ENCODE peak calls at places on chromosomes 3 and 15, in seven cellular contexts. X, N, R, W, Z, B and T are unnamed samples.

GRCh38 chr3:125624341-125624740 is 29.0 kb upstream of the OSBPL11 start:
- DNase-seq in X (peak; percentile 63), N (no peak), R (no peak), W (no peak), Z (no peak), B (no peak), T (no peak)

GRCh38 chr15:72195101-72195511 is 2.5 kb downstream of the GRAMD2A start:
- DNase-seq in X (no peak), N (no peak), R (no peak), W (no peak), Z (peak; percentile 56), B (no peak), T (no peak)

GRCh38 chr15:78320173-78320572 is 20.0 kb upstream of the CRABP1 start:
- DNase-seq in X (no peak), N (no peak), R (no peak), W (no peak), Z (no peak), B (no peak), T (no peak)

GRCh38 chr15:82647045-82647834 is at the start of gene CPEB1:
- DNase-seq in X (peak; percentile 34), N (no peak), R (no peak), W (no peak), Z (peak; percentile 53), B (no peak), T (peak; percentile 39)

GRCh38 chr15:88255496-88256171 is 905 bp downstream of the NTRK3 start:
- DNase-seq in X (peak; percentile 77), N (peak; percentile 1), R (no peak), W (no peak), Z (peak; percentile 7), B (peak; percentile 63), T (peak; percentile 71)

GRCh38 chr15:39114690-39115378 is 466.0 kb upstream of the THBS1 start:
- DNase-seq in X (no peak), N (no peak), R (no peak), W (no peak), Z (no peak), B (no peak), T (no peak)

GRCh38 chr3:119550090-119550910 is 9.1 kb downstream of the CD80 start:
- DNase-seq in X (no peak), N (no peak), R (no peak), W (no peak), Z (no peak), B (no peak), T (no peak)

GRCh38 chr15:80645494-80646065 is 49.5 kb upstream of the ABHD17C start:
- DNase-seq in X (peak; percentile 46), N (no peak), R (no peak), W (no peak), Z (no peak), B (no peak), T (no peak)

GRCh38 chr15:47778263-47778770 is 61.0 kb downstream of the SEMA6D start:
- DNase-seq in X (no peak), N (no peak), R (no peak), W (no peak), Z (no peak), B (no peak), T (no peak)

GRCh38 chr3:188156051-188156450 is 2.1 kb downstream of the LPP start:
- DNase-seq in X (no peak), N (no peak), R (no peak), W (no peak), Z (no peak), B (no peak), T (no peak)

GRCh38 chr3:112770026-112770626 is 76.5 kb downstream of the CD200R1L start:
- DNase-seq in X (peak; percentile 89), N (peak; percentile 90), R (no peak), W (no peak), Z (peak; percentile 25), B (no peak), T (peak; percentile 48)

GRCh38 chr15:64720188-64720587 is 55.2 kb downstream of the RBPMS2 start:
- DNase-seq in X (no peak), N (no peak), R (no peak), W (no peak), Z (no peak), B (no peak), T (no peak)

GRCh38 chr3:46668591-46668990 is 24.9 kb downstream of the ALS2CL start:
- DNase-seq in X (no peak), N (no peak), R (peak; percentile 67), W (no peak), Z (no peak), B (no peak), T (no peak)

GRCh38 chr3:129230311-129231019 is 18.9 kb upstream of the COPG1 start:
- DNase-seq in X (peak; percentile 85), N (peak; percentile 84), R (no peak), W (peak; percentile 67), Z (peak; percentile 65), B (no peak), T (peak; percentile 24)

GRCh38 chr15:31732695-31733094 is 297.6 kb upstream of the CHRNA7 start:
- DNase-seq in X (no peak), N (no peak), R (no peak), W (no peak), Z (no peak), B (no peak), T (no peak)

GRCh38 chr3:43748179-43748578 is 57.4 kb downstream of the ABHD5 start:
- DNase-seq in X (peak; percentile 47), N (peak; percentile 43), R (no peak), W (no peak), Z (no peak), B (no peak), T (no peak)

GRCh38 chr15:39580117-39580629 is 706 bp upstream of the THBS1 start:
- DNase-seq in X (peak; percentile 94), N (peak; percentile 93), R (peak; percentile 94), W (no peak), Z (peak; percentile 91), B (peak; percentile 90), T (peak; percentile 89)

GRCh38 chr3:133941390-133941789 is 45.7 kb upstream of the RAB6B start:
- DNase-seq in X (peak; percentile 73), N (peak; percentile 14), R (peak; percentile 61), W (no peak), Z (no peak), B (no peak), T (no peak)

GRCh38 chr3:107241217-107241616 is 136.0 kb upstream of the CCDC54 start:
- DNase-seq in X (peak; percentile 21), N (no peak), R (peak; percentile 81), W (no peak), Z (peak; percentile 17), B (peak; percentile 4), T (no peak)

GRCh38 chr3:47323431-47324277 is 40.9 kb downstream of the KLHL18 start:
- DNase-seq in X (peak; percentile 63), N (peak; percentile 28), R (no peak), W (no peak), Z (no peak), B (no peak), T (no peak)

GRCh38 chr15:39235084-39235795 is 345.6 kb upstream of the THBS1 start:
- DNase-seq in X (peak; percentile 76), N (no peak), R (no peak), W (no peak), Z (no peak), B (no peak), T (no peak)

GRCh38 chr15:45134682-45135604 is 5.1 kb downstream of the DUOX1 start:
- DNase-seq in X (no peak), N (no peak), R (no peak), W (no peak), Z (peak; percentile 50), B (no peak), T (no peak)

GRCh38 chr15:100349321-100349695 is 7.5 kb upstream of the ADAMTS17 start:
- DNase-seq in X (no peak), N (no peak), R (no peak), W (no peak), Z (no peak), B (no peak), T (no peak)

GRCh38 chr15:100349696-100350433 is 8.1 kb upstream of the ADAMTS17 start:
- DNase-seq in X (peak; percentile 75), N (peak; percentile 80), R (peak; percentile 96), W (peak; percentile 22), Z (peak; percentile 95), B (peak; percentile 85), T (peak; percentile 90)

GRCh38 chr15:100353469-100353868 is 11.7 kb upstream of the ADAMTS17 start:
- DNase-seq in X (no peak), N (no peak), R (no peak), W (no peak), Z (no peak), B (no peak), T (no peak)

GRCh38 chr15:100348578-100348977 is 6.8 kb upstream of the ADAMTS17 start:
- DNase-seq in X (no peak), N (no peak), R (no peak), W (no peak), Z (no peak), B (no peak), T (no peak)

GRCh38 chr15:100350434-100351226 is 8.9 kb upstream of the ADAMTS17 start:
- DNase-seq in X (peak; percentile 33), N (peak; percentile 42), R (no peak), W (no peak), Z (peak; percentile 83), B (no peak), T (no peak)
- H3K4me3 ChIP-seq in X (peak overlapping the region; percentile 76), N (peak overlapping the region; percentile 67), R (peak overlapping the region; percentile 83), W (no peak overlapping the region), Z (no peak overlapping the region), B (no peak overlapping the region), T (no peak overlapping the region)

GRCh38 chr15:52224211-52224610 is 33.0 kb upstream of the GNB5 start:
- DNase-seq in X (no peak), N (no peak), R (no peak), W (no peak), Z (no peak), B (no peak), T (no peak)

GRCh38 chr15:52218816-52219215 is 27.6 kb upstream of the GNB5 start:
- DNase-seq in X (no peak), N (no peak), R (no peak), W (no peak), Z (no peak), B (no peak), T (no peak)

GRCh38 chr15:52221730-52222129 is 30.5 kb upstream of the GNB5 start:
- DNase-seq in X (no peak), N (no peak), R (no peak), W (no peak), Z (no peak), B (no peak), T (no peak)

GRCh38 chr15:52220251-52220650 is 29.1 kb upstream of the GNB5 start:
- DNase-seq in X (no peak), N (no peak), R (no peak), W (no peak), Z (no peak), B (no peak), T (no peak)

GRCh38 chr15:52220896-52221660 is 29.9 kb upstream of the GNB5 start:
- DNase-seq in X (no peak), N (no peak), R (no peak), W (no peak), Z (no peak), B (no peak), T (no peak)
- H3K4me3 ChIP-seq in X (no peak overlapping the region), N (no peak overlapping the region), R (no peak overlapping the region), W (no peak overlapping the region), Z (no peak overlapping the region), B (no peak overlapping the region), T (no peak overlapping the region)

GRCh38 chr3:13073976-13074375 is 747 bp upstream of the IQSEC1 start:
- DNase-seq in X (no peak), N (no peak), R (no peak), W (no peak), Z (no peak), B (no peak), T (no peak)
- H3K4me3 ChIP-seq in X (no peak overlapping the region), N (no peak overlapping the region), R (peak overlapping the region; percentile 65), W (no peak overlapping the region), Z (no peak overlapping the region), B (no peak overlapping the region), T (no peak overlapping the region)

GRCh38 chr3:75341324-75342067 is 322.6 kb upstream of the FRG2C start:
- DNase-seq in X (no peak), N (no peak), R (no peak), W (no peak), Z (no peak), B (no peak), T (no peak)
- H3K4me3 ChIP-seq in X (no peak overlapping the region), N (no peak overlapping the region), R (no peak overlapping the region), W (no peak overlapping the region), Z (no peak overlapping the region), B (no peak overlapping the region), T (no peak overlapping the region)